ENCODE peak calls at places on chromosomes 7 and 10, in five cellular contexts. G is GM12878, S is B cell, H is aorta, Q is SHP77. K is an unnamed sample.

GRCh38 chr10:127989481-127989964 is 82.6 kb downstream of the PTPRE start:
- DNase-seq in G (no peak), H (no peak), Q (no peak), S (no peak), K (no peak)

GRCh38 chr7:111029574-111030357 is 61.2 kb upstream of the LRRN3 start:
- DNase-seq in H (no peak), Q (no peak), S (no peak), G (peak; percentile 13), K (no peak)

GRCh38 chr10:126463306-126463705 is 75.0 kb upstream of the ADAM12 start:
- DNase-seq in Q (no peak), G (no peak), H (no peak), S (no peak), K (no peak)

GRCh38 chr10:84114088-84114667 is 25.1 kb upstream of the GHITM start:
- DNase-seq in Q (no peak), G (no peak), H (no peak), S (no peak), K (no peak)

GRCh38 chr7:75735059-75735458 is 3.7 kb downstream of the HIP1 start:
- DNase-seq in H (no peak), Q (no peak), G (no peak), S (no peak), K (no peak)

GRCh38 chr7:30594055-30594539 is 581 bp upstream of the GARS1 start:
- DNase-seq in H (peak; percentile 50), S (peak; percentile 64), G (peak; percentile 23), Q (peak; percentile 55), K (no peak)

GRCh38 chr7:45237788-45238461 is 80.3 kb downstream of the RAMP3 start:
- DNase-seq in S (no peak), H (no peak), Q (peak; percentile 74), G (no peak), K (no peak)

GRCh38 chr7:256461-256940 is 33.5 kb upstream of the FOXL3 start:
- DNase-seq in G (no peak), S (peak; percentile 23), H (peak; percentile 39), Q (no peak), K (peak; percentile 38)

GRCh38 chr10:35684625-35685024 is 42.5 kb upstream of the FZD8 start:
- DNase-seq in H (no peak), Q (no peak), S (no peak), G (no peak), K (no peak)

GRCh38 chr10:100209303-100209702 is 20.1 kb downstream of the CHUK start:
- DNase-seq in H (no peak), Q (no peak), S (no peak), G (no peak), K (no peak)

GRCh38 chr10:122503886-122504285 is 42.5 kb downstream of the HTRA1 start:
- DNase-seq in G (no peak), Q (no peak), S (no peak), H (no peak), K (no peak)

GRCh38 chr10:88528196-88528595 is 54.9 kb downstream of the RNLS start:
- DNase-seq in H (no peak), S (no peak), G (no peak), Q (no peak), K (no peak)

GRCh38 chr7:130996841-130997231 is 262.8 kb upstream of the KLF14 start:
- DNase-seq in S (no peak), H (no peak), Q (peak; percentile 86), G (no peak), K (no peak)

GRCh38 chr7:4725014-4725951 is 43.2 kb downstream of the FOXK1 start:
- DNase-seq in Q (no peak), S (peak; percentile 81), G (no peak), H (peak; percentile 92), K (peak; percentile 79)

GRCh38 chr10:14382022-14382421 is 51.3 kb upstream of the FRMD4A start:
- DNase-seq in G (peak; percentile 72), S (no peak), Q (no peak), H (no peak), K (no peak)

GRCh38 chr10:70052462-70053211 is at the start of gene MACROH2A2:
- DNase-seq in H (peak; percentile 64), S (no peak), Q (no peak), G (no peak), K (peak; percentile 25)

GRCh38 chr10:75984067-75984466 is 552.6 kb downstream of the LRMDA start:
- DNase-seq in H (no peak), Q (no peak), G (no peak), S (no peak), K (no peak)

GRCh38 chr7:84025332-84025927 is 169.2 kb downstream of the SEMA3A start:
- DNase-seq in G (no peak), S (no peak), Q (no peak), H (peak; percentile 43), K (no peak)

GRCh38 chr10:104330168-104331117 is 7.8 kb downstream of the ITPRIP start:
- DNase-seq in Q (no peak), H (peak; percentile 79), S (no peak), G (no peak), K (peak; percentile 78)